ENCODE peak calls at places on chromosomes 6 and 20, in six cellular contexts. P is fibroblast of lung, I is IMR-90, C is psoas muscle, F is ovary, Q is HAP-1. X is an unnamed sample.

GRCh38 chr6:157097255-157097936 is 225.9 kb downstream of the TMEM242 start:
- DNase-seq in P (no peak), I (no peak), C (no peak), F (no peak), Q (peak; percentile 60), X (no peak)

GRCh38 chr20:22825546-22825945 is 209.6 kb upstream of the SSTR4 start:
- DNase-seq in P (no peak), I (no peak), C (no peak), F (no peak), Q (no peak), X (no peak)

GRCh38 chr6:166078294-166078693 is 89.4 kb downstream of the TBXT start:
- DNase-seq in P (peak; percentile 61), I (peak; percentile 96), C (no peak), F (no peak), Q (no peak), X (peak; percentile 94)

GRCh38 chr6:30124391-30124790 is 11.5 kb upstream of the TRIM31 start:
- DNase-seq in P (no peak), I (no peak), C (no peak), F (no peak), Q (no peak), X (no peak)

GRCh38 chr6:91366781-91367180 is 779.9 kb upstream of the MAP3K7 start:
- DNase-seq in P (no peak), I (no peak), C (no peak), F (no peak), Q (no peak), X (no peak)

GRCh38 chr6:11538049-11538798 is 675 bp downstream of the TMEM170B start:
- DNase-seq in P (peak; percentile 14), I (no peak), C (peak; percentile 60), F (peak; percentile 30), Q (peak; percentile 54), X (peak; percentile 39)

GRCh38 chr6:72410769-72411168 is 211.1 kb upstream of the KCNQ5 start:
- DNase-seq in P (no peak), I (no peak), C (no peak), F (no peak), Q (no peak), X (no peak)

GRCh38 chr6:75207211-75207984 is 1.5 kb upstream of the COL12A1 start:
- DNase-seq in P (peak; percentile 62), I (peak; percentile 42), C (peak; percentile 58), F (no peak), Q (no peak), X (no peak)

GRCh38 chr6:10272591-10272990 is 142.3 kb downstream of the TFAP2A start:
- DNase-seq in P (no peak), I (no peak), C (no peak), F (no peak), Q (no peak), X (peak; percentile 19)

GRCh38 chr6:109292420-109292819 is 89.8 kb downstream of the CD164 start:
- DNase-seq in P (no peak), I (no peak), C (peak; percentile 71), F (no peak), Q (no peak), X (no peak)

GRCh38 chr6:37667050-37667814 is 30.5 kb downstream of the MDGA1 start:
- DNase-seq in P (peak; percentile 49), I (peak; percentile 90), C (no peak), F (no peak), Q (no peak), X (no peak)

GRCh38 chr6:135128268-135128914 is 52.7 kb upstream of the MYB start:
- DNase-seq in P (no peak), I (no peak), C (no peak), F (no peak), Q (no peak), X (no peak)

GRCh38 chr20:25014816-25015215 is 22.3 kb upstream of the APMAP start:
- DNase-seq in P (no peak), I (no peak), C (no peak), F (peak; percentile 8), Q (no peak), X (no peak)

GRCh38 chr6:10099086-10099499 is 315.8 kb downstream of the TFAP2A start:
- DNase-seq in P (no peak), I (no peak), C (no peak), F (no peak), Q (no peak), X (peak; percentile 44)

GRCh38 chr6:160767019-160767646 is 65.1 kb downstream of the PLG start:
- DNase-seq in P (peak; percentile 65), I (no peak), C (peak; percentile 59), F (peak; percentile 82), Q (peak; percentile 82), X (peak; percentile 62)

GRCh38 chr6:68875403-68875802 is 240.3 kb downstream of the ADGRB3 start:
- DNase-seq in P (no peak), I (no peak), C (no peak), F (no peak), Q (no peak), X (no peak)

GRCh38 chr20:38447931-38448675 is 13.0 kb upstream of the SNHG17 start:
- DNase-seq in P (no peak), I (no peak), C (no peak), F (no peak), Q (no peak), X (no peak)

GRCh38 chr6:72621243-72622093 is at the start of gene KCNQ5:
- DNase-seq in P (no peak), I (no peak), C (peak; percentile 70), F (no peak), Q (peak; percentile 9), X (no peak)

GRCh38 chr20:23150304-23151007 is 64.3 kb upstream of the CD93 start:
- DNase-seq in P (no peak), I (no peak), C (peak; percentile 75), F (no peak), Q (peak; percentile 3), X (no peak)

GRCh38 chr6:43742285-43742684 is 27.7 kb upstream of the VEGFA start:
- DNase-seq in P (no peak), I (no peak), C (no peak), F (no peak), Q (no peak), X (no peak)

GRCh38 chr6:129114992-129115391 is 232.1 kb downstream of the LAMA2 start:
- DNase-seq in P (no peak), I (no peak), C (no peak), F (no peak), Q (no peak), X (no peak)

GRCh38 chr6:41306187-41306854 is 19.8 kb upstream of the TREM1 start:
- DNase-seq in P (peak; percentile 62), I (peak; percentile 49), C (no peak), F (no peak), Q (peak; percentile 57), X (peak; percentile 3)

GRCh38 chr6:119345114-119345513 is 4.4 kb downstream of the MAN1A1 start:
- DNase-seq in P (no peak), I (no peak), C (no peak), F (no peak), Q (no peak), X (no peak)

GRCh38 chr6:119346914-119347313 is 2.6 kb downstream of the MAN1A1 start:
- DNase-seq in P (no peak), I (no peak), C (no peak), F (no peak), Q (no peak), X (no peak)

GRCh38 chr6:119348308-119349040 is 1.1 kb downstream of the MAN1A1 start:
- DNase-seq in P (no peak), I (peak; percentile 29), C (peak; percentile 52), F (peak; percentile 40), Q (peak; percentile 51), X (peak; percentile 30)

GRCh38 chr6:119347466-119348307 is 1.9 kb downstream of the MAN1A1 start:
- DNase-seq in P (no peak), I (peak; percentile 23), C (no peak), F (peak; percentile 34), Q (peak; percentile 44), X (peak; percentile 22)

DNA sequence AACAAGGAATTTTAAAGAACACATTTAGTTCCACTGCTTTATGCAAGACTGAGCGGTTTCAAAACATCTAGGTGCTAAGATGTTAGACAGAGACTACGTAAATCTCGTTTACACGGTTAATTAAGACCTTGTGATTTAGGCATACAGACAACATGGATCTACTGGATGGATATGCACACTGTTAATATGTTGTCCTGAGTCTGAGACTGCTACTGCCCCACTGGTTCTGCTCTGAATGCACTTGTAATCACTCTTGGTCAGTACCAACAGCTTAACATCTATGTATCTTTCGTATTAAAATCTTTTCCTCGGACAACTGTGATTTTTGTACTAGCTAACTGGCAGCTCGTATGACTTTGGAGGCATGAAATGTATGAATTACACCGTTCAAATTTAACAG is 3.1 kb downstream of the MAN1A1 start:
- DNase-seq in P (no peak), I (no peak), C (no peak), F (no peak), Q (no peak), X (no peak)
- H3K4me3 ChIP-seq in P (peak overlapping the region; percentile 87), I (no peak overlapping the region), C (peak overlapping the region; percentile 87), F (peak overlapping the region; percentile 89), Q (peak overlapping the region; percentile 77), X (no peak overlapping the region)

DNA sequence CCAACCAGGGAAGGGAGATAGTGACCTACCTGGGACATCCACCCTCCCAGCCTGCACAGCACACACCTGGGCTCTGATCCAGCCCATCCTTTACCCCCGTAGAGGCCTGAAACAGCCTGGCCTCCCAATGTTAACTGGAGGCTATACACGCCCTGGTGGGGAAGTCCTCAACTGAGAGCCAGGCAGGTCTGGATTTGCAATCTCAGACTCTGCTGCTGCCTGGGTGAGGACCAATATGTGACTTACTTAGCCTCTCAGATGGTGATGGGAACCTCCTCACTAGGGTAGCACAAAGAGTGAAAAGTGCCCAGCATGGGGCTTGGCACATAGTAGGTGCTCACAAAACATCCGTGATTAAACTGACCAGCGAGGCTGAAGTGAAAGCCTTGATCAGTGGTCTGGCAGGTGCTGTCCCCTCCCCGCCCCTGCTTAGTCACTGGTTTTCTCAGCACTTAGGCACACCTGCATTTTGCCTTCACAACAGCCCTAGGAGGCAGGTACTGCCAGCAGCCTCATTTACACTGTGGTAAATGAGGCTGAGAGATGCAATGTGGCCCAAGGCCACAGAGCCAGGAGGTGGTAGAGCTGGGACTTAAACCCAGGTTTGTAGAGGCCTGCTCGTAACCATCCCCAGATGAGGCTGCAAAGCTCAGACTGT is 12.4 kb downstream of the PEDS1 start:
- DNase-seq in P (no peak), I (no peak), C (no peak), F (no peak), Q (no peak), X (no peak)
- H3K36me3 ChIP-seq in P (peaks cover 21% of the 10 kb centered on the region), I (peaks cover 52% of the 10 kb centered on the region), C (peaks cover 29% of the 10 kb centered on the region), F (no peaks in the 10 kb centered on the region), Q (peaks cover 32% of the 10 kb centered on the region), X (peaks cover 77% of the 10 kb centered on the region)

GRCh38 chr6:98777762-98778161 is 56.6 kb upstream of the POU3F2 start:
- DNase-seq in P (no peak), I (no peak), C (no peak), F (no peak), Q (no peak), X (no peak)
- H3K27me3 ChIP-seq in P (no peaks in the 10 kb centered on the region), I (no peaks in the 10 kb centered on the region), C (peaks cover 7% of the 10 kb centered on the region), F (no peaks in the 10 kb centered on the region), Q (peaks cover under 1% of the 10 kb centered on the region), X (peaks cover 10% of the 10 kb centered on the region)

GRCh38 chr20:64038579-64039292 is 2.8 kb downstream of the C20orf204 start:
- DNase-seq in P (peak; percentile 64), I (peak; percentile 67), C (peak; percentile 85), F (peak; percentile 61), Q (peak; percentile 87), X (peak; percentile 75)

GRCh38 chr20:64038252-64038578 is 2.2 kb downstream of the C20orf204 start:
- DNase-seq in P (no peak), I (no peak), C (no peak), F (no peak), Q (peak; percentile 52), X (no peak)

GRCh38 chr20:64036346-64037198 is 590 bp downstream of the C20orf204 start:
- DNase-seq in P (peak; percentile 41), I (peak; percentile 53), C (no peak), F (no peak), Q (no peak), X (no peak)

GRCh38 chr20:64037199-64037497 is 1.2 kb downstream of the C20orf204 start:
- DNase-seq in P (no peak), I (no peak), C (no peak), F (no peak), Q (no peak), X (no peak)

GRCh38 chr20:64037498-64038213 is 1.7 kb downstream of the C20orf204 start:
- DNase-seq in P (no peak), I (no peak), C (no peak), F (no peak), Q (no peak), X (no peak)
- H3K4me3 ChIP-seq in P (no peak overlapping the region), I (no peak overlapping the region), C (peak overlapping the region; percentile 67), F (no peak overlapping the region), Q (no peak overlapping the region), X (no peak overlapping the region)